ENCODE peak calls at places on chromosomes 6 and 20, in five cellular contexts. K is H7, D is NCI-H69, S is epithelial cell of prostate, X is astrocyte of the spinal cord. C is an unnamed sample.

GRCh38 chr6:153959281-153959680 is 79.8 kb upstream of the OPRM1 start:
- DNase-seq in K (no peak), D (no peak), S (no peak), X (no peak), C (no peak)

GRCh38 chr20:16555754-16556153 is 17.5 kb downstream of the KIF16B start:
- DNase-seq in K (no peak), D (no peak), S (no peak), X (no peak), C (no peak)

GRCh38 chr6:17962436-17963031 is 24.9 kb downstream of the KIF13A start:
- DNase-seq in K (no peak), D (peak), S (peak), X (peak), C (no peak)

GRCh38 chr20:60055740-60056139 is 97.5 kb downstream of the CDH26 start:
- DNase-seq in K (no peak), D (no peak), S (no peak), X (no peak), C (peak)

GRCh38 chr20:12287575-12287974 is 369.9 kb downstream of the BTBD3 start:
- DNase-seq in K (no peak), D (no peak), S (peak), X (no peak), C (no peak)

GRCh38 chr6:42383421-42384208 is 68.1 kb downstream of the TRERF1 start:
- DNase-seq in K (no peak), D (no peak), S (no peak), X (no peak), C (no peak)

GRCh38 chr6:137536104-137536773 is 42.0 kb upstream of the OLIG3 start:
- DNase-seq in K (no peak), D (no peak), S (no peak), X (no peak), C (peak)

GRCh38 chr20:32623667-32624157 is 38.6 kb upstream of the NOL4L start:
- DNase-seq in K (peak), D (peak), S (no peak), X (no peak), C (no peak)

GRCh38 chr6:134080171-134080795 is 27.9 kb upstream of the SLC2A12 start:
- DNase-seq in K (no peak), D (peak), S (peak), X (no peak), C (no peak)

GRCh38 chr20:34311118-34312023 is 8.2 kb upstream of the AHCY start:
- DNase-seq in K (peak), D (peak), S (no peak), X (no peak), C (no peak)

GRCh38 chr20:24653306-24653705 is 183.9 kb downstream of the SYNDIG1 start:
- DNase-seq in K (no peak), D (no peak), S (no peak), X (peak), C (no peak)

GRCh38 chr6:149278996-149279395 is 38.5 kb upstream of the TAB2 start:
- DNase-seq in K (no peak), D (no peak), S (no peak), X (no peak), C (no peak)

GRCh38 chr6:84220809-84221409 is 6.5 kb downstream of the CEP162 start:
- DNase-seq in K (no peak), D (peak), S (no peak), X (peak), C (no peak)

GRCh38 chr6:958531-958930 is 265.6 kb upstream of the EXOC2 start:
- DNase-seq in K (no peak), D (no peak), S (no peak), X (peak), C (no peak)

GRCh38 chr6:71733970-71734899 is 152.1 kb upstream of the RIMS1 start:
- DNase-seq in K (no peak), D (no peak), S (no peak), X (peak), C (no peak)